ENCODE peak calls at places on chromosomes 16 and 17, in ten cellular contexts. C, D, V, M, Q, W, Y, S, Z and L are unnamed samples.

GRCh38 chr17:75764711-75765421 is at the start of gene GALK1:
- DNase-seq in C (peak), D (peak), V (peak), M (peak), Q (peak), W (peak), Y (peak), S (peak), Z (peak), L (peak)

GRCh38 chr16:1152123-1152638 is 725 bp upstream of the CACNA1H start:
- DNase-seq in C (no peak), D (no peak), V (no peak), M (no peak), Q (no peak), W (no peak), Y (no peak), S (peak), Z (no peak), L (peak)

GRCh38 chr17:81465912-81466311 is 46.7 kb downstream of the ACTG1 start:
- DNase-seq in C (no peak), D (no peak), V (no peak), M (no peak), Q (no peak), W (no peak), Y (no peak), S (no peak), Z (no peak), L (no peak)

GRCh38 chr17:49343273-49343672 is 18.8 kb downstream of the ZNF652 start:
- DNase-seq in C (no peak), D (no peak), V (peak), M (no peak), Q (no peak), W (no peak), Y (no peak), S (no peak), Z (no peak), L (no peak)

GRCh38 chr16:67713647-67714273 is 5.4 kb downstream of the GFOD2 start:
- DNase-seq in C (no peak), D (peak), V (no peak), M (no peak), Q (no peak), W (no peak), Y (no peak), S (no peak), Z (no peak), L (no peak)

GRCh38 chr17:35679007-35679682 is 52.3 kb upstream of the RASL10B start:
- DNase-seq in C (no peak), D (no peak), V (no peak), M (no peak), Q (no peak), W (no peak), Y (no peak), S (no peak), Z (no peak), L (no peak)

GRCh38 chr16:58264961-58265479 is 29.8 kb downstream of the PRSS54 start:
- DNase-seq in C (no peak), D (no peak), V (peak), M (no peak), Q (peak), W (no peak), Y (no peak), S (no peak), Z (no peak), L (no peak)

GRCh38 chr17:67696347-67696746 is 21.4 kb upstream of the NOL11 start:
- DNase-seq in C (no peak), D (no peak), V (no peak), M (no peak), Q (peak), W (no peak), Y (no peak), S (no peak), Z (no peak), L (no peak)

GRCh38 chr17:19652595-19652994 is 4.0 kb downstream of the ALDH3A2 start:
- DNase-seq in C (no peak), D (no peak), V (peak), M (no peak), Q (no peak), W (no peak), Y (no peak), S (no peak), Z (no peak), L (no peak)

GRCh38 chr17:70642059-70642458 is 472.7 kb downstream of the KCNJ2 start:
- DNase-seq in C (no peak), D (no peak), V (no peak), M (no peak), Q (no peak), W (no peak), Y (no peak), S (no peak), Z (no peak), L (no peak)

GRCh38 chr17:36979585-36979941 is 30.8 kb downstream of the AATF start:
- DNase-seq in C (no peak), D (no peak), V (no peak), M (no peak), Q (peak), W (no peak), Y (no peak), S (no peak), Z (no peak), L (no peak)

GRCh38 chr16:56776562-56776961 is 46.6 kb downstream of the NUP93 start:
- DNase-seq in C (no peak), D (no peak), V (peak), M (peak), Q (peak), W (no peak), Y (peak), S (no peak), Z (no peak), L (no peak)

GRCh38 chr17:1069847-1070246 is 72.9 kb downstream of the TIMM22 start:
- DNase-seq in C (no peak), D (peak), V (no peak), M (no peak), Q (no peak), W (no peak), Y (peak), S (no peak), Z (peak), L (no peak)

GRCh38 chr16:27174007-27174406 is 29.3 kb upstream of the KDM8 start:
- DNase-seq in C (no peak), D (no peak), V (no peak), M (peak), Q (no peak), W (no peak), Y (no peak), S (peak), Z (no peak), L (peak)

GRCh38 chr17:45432405-45433113 is at the start of gene ARHGAP27:
- DNase-seq in C (peak), D (peak), V (peak), M (peak), Q (no peak), W (peak), Y (peak), S (no peak), Z (peak), L (peak)

GRCh38 chr17:78558181-78558850 is 18.9 kb downstream of the DNAH17 start:
- DNase-seq in C (no peak), D (no peak), V (peak), M (no peak), Q (peak), W (no peak), Y (no peak), S (no peak), Z (no peak), L (no peak)

GRCh38 chr16:720507-720989 is 398 bp upstream of the ANTKMT start:
- DNase-seq in C (no peak), D (no peak), V (peak), M (peak), Q (peak), W (no peak), Y (peak), S (no peak), Z (no peak), L (no peak)

GRCh38 chr16:84511180-84511800 is 6.8 kb upstream of the MEAK7 start:
- DNase-seq in C (peak), D (peak), V (peak), M (peak), Q (peak), W (peak), Y (peak), S (peak), Z (peak), L (peak)

GRCh38 chr16:81482329-81483063 is 37.9 kb downstream of the CMIP start:
- DNase-seq in C (no peak), D (no peak), V (no peak), M (no peak), Q (no peak), W (no peak), Y (no peak), S (no peak), Z (no peak), L (no peak)

GRCh38 chr16:75160386-75160785 is 12.1 kb downstream of the ZFP1 start:
- DNase-seq in C (no peak), D (no peak), V (no peak), M (no peak), Q (no peak), W (no peak), Y (no peak), S (no peak), Z (no peak), L (no peak)

GRCh38 chr17:45227101-45227591 is 5.5 kb downstream of the FMNL1 start:
- DNase-seq in C (no peak), D (no peak), V (no peak), M (no peak), Q (peak), W (no peak), Y (no peak), S (no peak), Z (no peak), L (peak)

GRCh38 chr16:22198547-22199293 is 7.4 kb upstream of the EEF2K start:
- DNase-seq in C (no peak), D (no peak), V (no peak), M (no peak), Q (peak), W (no peak), Y (no peak), S (no peak), Z (no peak), L (no peak)

GRCh38 chr16:3907586-3907985 is 27.1 kb upstream of the CREBBP start:
- DNase-seq in C (no peak), D (no peak), V (no peak), M (no peak), Q (no peak), W (no peak), Y (no peak), S (no peak), Z (peak), L (no peak)

GRCh38 chr17:11996722-11997146 is 541 bp downstream of the ZNF18 start:
- DNase-seq in C (no peak), D (no peak), V (peak), M (peak), Q (peak), W (peak), Y (no peak), S (no peak), Z (no peak), L (peak)

GRCh38 chr17:75808905-75809621 is 24.5 kb downstream of the UNK start:
- DNase-seq in C (peak), D (peak), V (peak), M (no peak), Q (peak), W (peak), Y (peak), S (no peak), Z (peak), L (no peak)

GRCh38 chr17:10635290-10635689 is 21.8 kb downstream of the MYH3 start:
- DNase-seq in C (no peak), D (no peak), V (no peak), M (no peak), Q (no peak), W (no peak), Y (no peak), S (no peak), Z (no peak), L (no peak)

GRCh38 chr17:81335388-81336157 is 40.5 kb upstream of the SLC38A10 start:
- DNase-seq in C (no peak), D (no peak), V (no peak), M (no peak), Q (no peak), W (no peak), Y (no peak), S (no peak), Z (no peak), L (no peak)

GRCh38 chr17:32827227-32827626 is 49.7 kb downstream of the MYO1D start:
- DNase-seq in C (no peak), D (no peak), V (no peak), M (no peak), Q (no peak), W (no peak), Y (no peak), S (no peak), Z (no peak), L (no peak)

GRCh38 chr16:83994087-83994486 is 26.0 kb downstream of the NECAB2 start:
- DNase-seq in C (no peak), D (no peak), V (peak), M (no peak), Q (peak), W (no peak), Y (no peak), S (no peak), Z (no peak), L (no peak)

GRCh38 chr16:77816293-77816692 is 27.9 kb downstream of the VAT1L start:
- DNase-seq in C (no peak), D (peak), V (peak), M (no peak), Q (peak), W (no peak), Y (no peak), S (no peak), Z (no peak), L (no peak)

GRCh38 chr16:60651351-60651750 is 1384.9 kb downstream of the CDH8 start:
- DNase-seq in C (no peak), D (no peak), V (no peak), M (no peak), Q (no peak), W (no peak), Y (no peak), S (no peak), Z (no peak), L (no peak)

GRCh38 chr17:47742319-47743181 is 9.5 kb downstream of the TBX21 start:
- DNase-seq in C (no peak), D (no peak), V (peak), M (peak), Q (no peak), W (peak), Y (no peak), S (peak), Z (no peak), L (peak)

GRCh38 chr16:88968589-88969280 is 8.3 kb downstream of the CBFA2T3 start:
- DNase-seq in C (no peak), D (no peak), V (no peak), M (no peak), Q (no peak), W (no peak), Y (no peak), S (no peak), Z (no peak), L (no peak)

GRCh38 chr17:43907425-43907981 is at the start of gene MPP2:
- DNase-seq in C (peak), D (no peak), V (peak), M (peak), Q (peak), W (peak), Y (peak), S (peak), Z (peak), L (peak)

GRCh38 chr17:40086150-40087044 is 14.0 kb downstream of the NR1D1 start:
- DNase-seq in C (peak), D (no peak), V (peak), M (peak), Q (peak), W (no peak), Y (peak), S (peak), Z (peak), L (peak)

GRCh38 chr16:24834459-24835335 is 11.1 kb upstream of the SLC5A11 start:
- DNase-seq in C (no peak), D (no peak), V (peak), M (peak), Q (peak), W (no peak), Y (no peak), S (no peak), Z (no peak), L (no peak)

GRCh38 chr17:49836111-49837030 is 11.5 kb downstream of the TAC4 start:
- DNase-seq in C (no peak), D (no peak), V (peak), M (no peak), Q (peak), W (no peak), Y (no peak), S (no peak), Z (no peak), L (no peak)

GRCh38 chr17:9016941-9017552 is 4.3 kb upstream of the NTN1 start:
- DNase-seq in C (no peak), D (no peak), V (no peak), M (no peak), Q (no peak), W (no peak), Y (no peak), S (no peak), Z (no peak), L (no peak)
- H3K27ac ChIP-seq in C (no peak), D (no peak), V (no peak), M (no peak), Q (no peak), W (no peak), Y (no peak), S (no peak), Z (no peak), L (no peak)

GRCh38 chr17:63247706-63248105 is 198.4 kb downstream of the CYB561 start:
- DNase-seq in C (no peak), D (no peak), V (no peak), M (no peak), Q (peak), W (no peak), Y (no peak), S (no peak), Z (no peak), L (no peak)
- H3K27ac ChIP-seq in C (no peak), D (no peak), V (no peak), M (no peak), Q (no peak), W (no peak), Y (no peak), S (no peak), Z (no peak), L (no peak)

GRCh38 chr17:65074778-65075250 is 18.3 kb upstream of the GNA13 start:
- DNase-seq in C (no peak), D (peak), V (peak), M (peak), Q (peak), W (no peak), Y (peak), S (no peak), Z (no peak), L (no peak)
- H3K27ac ChIP-seq in C (no peak), D (no peak), V (no peak), M (no peak), Q (no peak), W (no peak), Y (peak), S (no peak), Z (no peak), L (no peak)

DNA sequence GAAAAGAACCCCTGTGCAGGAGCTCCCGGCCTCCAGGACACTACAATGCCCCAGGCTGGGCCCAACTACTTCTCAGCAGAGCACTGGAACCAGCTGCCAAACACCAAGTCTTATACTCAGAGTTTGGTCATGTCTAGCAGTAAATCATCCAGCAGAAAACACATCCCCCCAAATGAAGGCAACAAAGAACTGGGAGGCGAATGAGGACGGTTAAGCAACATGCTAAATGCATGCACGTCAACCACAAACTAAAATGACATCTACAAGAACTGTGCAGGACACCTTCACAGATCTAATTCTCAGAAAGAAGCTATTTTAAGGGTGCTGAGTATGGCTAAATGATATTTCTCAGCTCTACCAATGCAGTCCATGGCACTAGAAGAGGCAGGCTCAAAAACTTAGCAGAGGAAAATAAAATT is 7.6 kb upstream of the IRX5 start:
- DNase-seq in C (no peak), D (no peak), V (no peak), M (no peak), Q (no peak), W (no peak), Y (no peak), S (no peak), Z (no peak), L (no peak)
- H3K27ac ChIP-seq in C (peak), D (no peak), V (no peak), M (no peak), Q (no peak), W (peak), Y (peak), S (no peak), Z (no peak), L (no peak)

DNA sequence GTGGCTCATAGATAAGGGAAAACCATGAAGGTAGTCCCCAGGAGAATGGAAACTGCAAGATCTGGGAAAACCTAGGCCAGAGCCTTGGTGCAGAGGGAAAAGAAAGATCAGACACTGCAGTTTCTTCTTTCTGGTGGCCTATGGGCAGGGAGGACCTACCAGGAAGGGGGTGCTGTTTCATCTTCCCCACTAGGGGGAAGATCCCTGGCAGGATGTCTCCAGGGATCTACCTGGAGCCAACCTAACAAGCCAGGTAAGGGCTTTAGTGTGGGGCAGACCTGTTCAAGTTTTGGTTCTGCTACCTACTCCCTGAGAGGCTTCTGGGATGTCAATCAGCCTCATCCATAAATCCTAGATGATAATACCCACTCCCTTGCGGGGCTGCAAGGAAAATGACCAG is 21.4 kb downstream of the TOM1L2 start:
- DNase-seq in C (no peak), D (no peak), V (no peak), M (no peak), Q (no peak), W (no peak), Y (no peak), S (no peak), Z (no peak), L (no peak)
- H3K27ac ChIP-seq in C (no peak), D (no peak), V (no peak), M (no peak), Q (no peak), W (no peak), Y (no peak), S (no peak), Z (no peak), L (no peak)

GRCh38 chr16:87471278-87472141 is 21.3 kb downstream of the ZCCHC14 start:
- DNase-seq in C (no peak), D (no peak), V (no peak), M (no peak), Q (no peak), W (no peak), Y (no peak), S (no peak), Z (no peak), L (no peak)

GRCh38 chr16:87472935-87473334 is 19.9 kb downstream of the ZCCHC14 start:
- DNase-seq in C (no peak), D (no peak), V (no peak), M (no peak), Q (no peak), W (no peak), Y (no peak), S (no peak), Z (no peak), L (no peak)

GRCh38 chr16:87472142-87472778 is 20.6 kb downstream of the ZCCHC14 start:
- DNase-seq in C (no peak), D (no peak), V (no peak), M (no peak), Q (no peak), W (no peak), Y (no peak), S (no peak), Z (no peak), L (no peak)

GRCh38 chr16:87474017-87474416 is 18.8 kb downstream of the ZCCHC14 start:
- DNase-seq in C (no peak), D (no peak), V (no peak), M (no peak), Q (no peak), W (no peak), Y (no peak), S (no peak), Z (no peak), L (no peak)

GRCh38 chr16:87474566-87474996 is 18.2 kb downstream of the ZCCHC14 start:
- DNase-seq in C (no peak), D (peak), V (no peak), M (no peak), Q (no peak), W (no peak), Y (no peak), S (no peak), Z (no peak), L (no peak)
- H3K27ac ChIP-seq in C (no peak), D (no peak), V (no peak), M (no peak), Q (no peak), W (no peak), Y (no peak), S (no peak), Z (no peak), L (no peak)

DNA sequence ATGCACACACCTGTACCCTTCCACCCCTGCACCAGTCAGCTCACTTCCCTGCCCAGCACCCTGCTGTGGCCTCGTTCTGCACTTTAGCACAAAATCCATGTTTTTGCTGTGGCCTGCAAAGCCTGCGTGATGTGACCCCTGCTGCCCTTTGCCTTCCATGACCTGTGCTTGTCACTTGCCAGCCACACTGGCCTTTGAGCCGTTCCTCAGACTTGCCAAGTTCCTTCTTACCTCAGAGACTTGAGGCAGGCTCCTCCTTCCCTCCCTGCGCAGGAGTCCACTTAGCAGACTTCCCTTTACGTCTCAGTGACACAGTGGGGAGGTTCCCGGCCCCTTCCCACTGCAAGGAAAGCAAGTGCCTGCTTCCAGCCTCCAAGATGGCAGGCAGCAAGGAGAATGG is 134.7 kb downstream of the SNX29 start:
- DNase-seq in C (no peak), D (peak), V (no peak), M (no peak), Q (no peak), W (no peak), Y (no peak), S (no peak), Z (peak), L (no peak)
- H3K27ac ChIP-seq in C (no peak), D (no peak), V (no peak), M (no peak), Q (no peak), W (no peak), Y (no peak), S (no peak), Z (no peak), L (no peak)